ENCODE peak calls at places on chromosomes 16 and 17, in five cellular contexts. One of them, this sample, is unnamed. For H3K9me3, the result is how much of the 10 kb centered on the place peaks cover.

GRCh38 chr17:1470071-1470773 is 14.2 kb upstream of the CRK start:
- DNase-seq in heart left ventricle: no peak
- DNase-seq in HAP-1: no peak
- DNase-seq in Peyer's patch: no peak
- DNase-seq in H9: no peak
- DNase-seq in this sample: no peak

GRCh38 chr17:65787503-65787902 is 226.1 kb upstream of the AXIN2 start:
- DNase-seq in H9: no peak
- DNase-seq in heart left ventricle: no peak
- DNase-seq in HAP-1: no peak
- DNase-seq in Peyer's patch: no peak
- DNase-seq in this sample: no peak

GRCh38 chr17:35849469-35850348 is 19.0 kb downstream of the HEATR9 start:
- DNase-seq in HAP-1: peak
- DNase-seq in Peyer's patch: peak
- DNase-seq in H9: peak
- DNase-seq in heart left ventricle: peak
- DNase-seq in this sample: peak

GRCh38 chr16:11759997-11760396 is 17.3 kb upstream of the TXNDC11 start:
- DNase-seq in H9: no peak
- DNase-seq in heart left ventricle: no peak
- DNase-seq in Peyer's patch: no peak
- DNase-seq in HAP-1: no peak
- DNase-seq in this sample: no peak

GRCh38 chr16:48126801-48127644 is 28.8 kb downstream of the ABCC12 start:
- DNase-seq in HAP-1: no peak
- DNase-seq in Peyer's patch: no peak
- DNase-seq in heart left ventricle: no peak
- DNase-seq in H9: no peak
- DNase-seq in this sample: no peak

GRCh38 chr16:58028168-58028455 is 2.6 kb downstream of the MMP15 start:
- DNase-seq in heart left ventricle: no peak
- DNase-seq in H9: no peak
- DNase-seq in HAP-1: no peak
- DNase-seq in Peyer's patch: no peak
- DNase-seq in this sample: no peak

GRCh38 chr16:72996291-72997062 is 51.5 kb downstream of the ZFHX3 start:
- DNase-seq in heart left ventricle: no peak
- DNase-seq in H9: no peak
- DNase-seq in HAP-1: no peak
- DNase-seq in Peyer's patch: no peak
- DNase-seq in this sample: no peak

GRCh38 chr16:70703041-70703834 is 17.4 kb upstream of the MTSS2 start:
- DNase-seq in Peyer's patch: no peak
- DNase-seq in HAP-1: no peak
- DNase-seq in heart left ventricle: peak
- DNase-seq in H9: peak
- DNase-seq in this sample: no peak

GRCh38 chr16:525520-526180 is 1.9 kb upstream of the CAPN15 start:
- DNase-seq in HAP-1: no peak
- DNase-seq in H9: no peak
- DNase-seq in Peyer's patch: peak
- DNase-seq in heart left ventricle: no peak
- DNase-seq in this sample: no peak

GRCh38 chr17:72617557-72617956 is 474.9 kb downstream of the SLC39A11 start:
- DNase-seq in Peyer's patch: no peak
- DNase-seq in H9: no peak
- DNase-seq in heart left ventricle: no peak
- DNase-seq in HAP-1: no peak
- DNase-seq in this sample: no peak

GRCh38 chr17:38464251-38464722 is 36.0 kb downstream of the ARHGAP23 start:
- DNase-seq in heart left ventricle: peak
- DNase-seq in H9: no peak
- DNase-seq in HAP-1: no peak
- DNase-seq in Peyer's patch: no peak
- DNase-seq in this sample: no peak

GRCh38 chr17:6279659-6280058 is 155.3 kb downstream of the AIPL1 start:
- DNase-seq in HAP-1: no peak
- DNase-seq in heart left ventricle: no peak
- DNase-seq in H9: peak
- DNase-seq in Peyer's patch: peak
- DNase-seq in this sample: no peak

GRCh38 chr16:53495325-53495724 is 7.7 kb downstream of the AKTIP start:
- DNase-seq in heart left ventricle: no peak
- DNase-seq in H9: no peak
- DNase-seq in Peyer's patch: no peak
- DNase-seq in HAP-1: no peak
- DNase-seq in this sample: no peak

GRCh38 chr17:76578376-76578775 is 7.3 kb downstream of the ST6GALNAC2 start:
- DNase-seq in heart left ventricle: no peak
- DNase-seq in H9: no peak
- DNase-seq in Peyer's patch: no peak
- DNase-seq in HAP-1: no peak
- DNase-seq in this sample: no peak

GRCh38 chr17:55576237-55576998 is 65.2 kb upstream of the SMIM36 start:
- DNase-seq in heart left ventricle: no peak
- DNase-seq in HAP-1: no peak
- DNase-seq in H9: no peak
- DNase-seq in Peyer's patch: no peak
- DNase-seq in this sample: no peak

GRCh38 chr16:30984669-30985400 is at the start of gene HSD3B7:
- DNase-seq in HAP-1: peak
- DNase-seq in heart left ventricle: peak
- DNase-seq in Peyer's patch: peak
- DNase-seq in H9: peak
- DNase-seq in this sample: peak

GRCh38 chr16:82639666-82640336 is 13.0 kb downstream of the CDH13 start:
- DNase-seq in heart left ventricle: peak
- DNase-seq in H9: peak
- DNase-seq in HAP-1: peak
- DNase-seq in Peyer's patch: peak
- DNase-seq in this sample: peak

GRCh38 chr16:85926370-85926769 is 27.4 kb downstream of the IRF8 start:
- DNase-seq in H9: no peak
- DNase-seq in heart left ventricle: no peak
- DNase-seq in HAP-1: no peak
- DNase-seq in Peyer's patch: no peak
- DNase-seq in this sample: no peak

GRCh38 chr16:74309789-74310781 is 13.5 kb downstream of the PSMD7 start:
- DNase-seq in heart left ventricle: no peak
- DNase-seq in Peyer's patch: no peak
- DNase-seq in H9: no peak
- DNase-seq in HAP-1: peak
- DNase-seq in this sample: no peak

GRCh38 chr17:74362811-74363498 is 1.3 kb upstream of the BTBD17 start:
- DNase-seq in Peyer's patch: no peak
- DNase-seq in heart left ventricle: no peak
- DNase-seq in H9: no peak
- DNase-seq in HAP-1: no peak
- DNase-seq in this sample: no peak

DNA sequence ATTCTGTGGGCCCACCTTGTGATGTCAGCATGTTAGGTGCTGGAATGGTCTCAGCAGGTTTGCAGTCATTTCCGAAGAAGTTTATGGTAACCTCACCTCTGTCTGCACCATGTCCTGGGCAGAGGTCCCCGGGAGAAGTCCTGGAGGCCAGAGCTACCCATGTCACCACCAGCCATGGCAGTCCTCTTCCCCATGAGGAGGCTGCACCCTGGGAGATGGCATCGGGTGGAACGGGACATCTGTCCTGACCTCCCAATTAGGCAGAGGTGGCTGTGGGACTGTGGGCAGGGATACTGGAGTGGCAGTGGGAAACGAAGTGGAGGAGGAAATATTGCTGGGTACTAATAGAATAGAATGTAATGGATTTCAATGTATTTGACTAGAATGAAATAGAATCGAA is 511.8 kb upstream of the WSB1 start:
- DNase-seq in heart left ventricle: no peak
- DNase-seq in HAP-1: no peak
- DNase-seq in H9: no peak
- DNase-seq in Peyer's patch: no peak
- DNase-seq in this sample: no peak
- H3K9me3 ChIP-seq in heart left ventricle: under half
- H3K9me3 ChIP-seq in HAP-1: under half
- H3K9me3 ChIP-seq in H9: half or more
- H3K9me3 ChIP-seq in Peyer's patch: under half
- H3K9me3 ChIP-seq in this sample: under half

DNA sequence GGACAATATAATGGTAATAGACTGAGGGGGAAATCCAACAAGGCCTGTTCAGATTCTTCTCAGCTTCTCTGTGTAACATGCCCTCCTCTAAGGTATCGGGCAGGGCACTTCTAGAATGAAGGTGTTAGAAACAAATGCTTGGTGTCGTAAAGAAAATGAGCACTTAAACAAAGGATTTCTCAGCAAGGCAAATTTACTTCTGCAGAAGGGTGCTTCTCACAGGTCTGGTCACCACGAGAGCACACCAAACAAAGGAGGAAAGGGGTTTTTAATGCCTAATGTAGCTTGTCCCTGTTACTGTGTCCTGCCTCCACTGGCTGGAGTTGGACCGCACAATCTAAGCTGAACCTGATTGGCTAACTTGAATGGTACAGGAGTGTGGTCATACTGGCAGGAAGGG is 642.6 kb upstream of the CDH8 start:
- DNase-seq in heart left ventricle: no peak
- DNase-seq in Peyer's patch: no peak
- DNase-seq in HAP-1: no peak
- DNase-seq in H9: no peak
- DNase-seq in this sample: no peak
- H3K9me3 ChIP-seq in heart left ventricle: under half
- H3K9me3 ChIP-seq in Peyer's patch: under half
- H3K9me3 ChIP-seq in HAP-1: under half
- H3K9me3 ChIP-seq in H9: under half
- H3K9me3 ChIP-seq in this sample: under half

GRCh38 chr17:60491771-60492170 is 34.3 kb downstream of the APPBP2 start:
- DNase-seq in HAP-1: no peak
- DNase-seq in heart left ventricle: no peak
- DNase-seq in H9: no peak
- DNase-seq in Peyer's patch: no peak
- DNase-seq in this sample: no peak

GRCh38 chr17:60493847-60494321 is 32.2 kb downstream of the APPBP2 start:
- DNase-seq in HAP-1: no peak
- DNase-seq in Peyer's patch: no peak
- DNase-seq in H9: no peak
- DNase-seq in heart left ventricle: no peak
- DNase-seq in this sample: no peak

GRCh38 chr17:60496051-60496450 is 30.0 kb downstream of the APPBP2 start:
- DNase-seq in HAP-1: no peak
- DNase-seq in H9: no peak
- DNase-seq in heart left ventricle: no peak
- DNase-seq in Peyer's patch: no peak
- DNase-seq in this sample: no peak

GRCh38 chr17:60495260-60495659 is 30.8 kb downstream of the APPBP2 start:
- DNase-seq in HAP-1: no peak
- DNase-seq in Peyer's patch: no peak
- DNase-seq in heart left ventricle: no peak
- DNase-seq in H9: no peak
- DNase-seq in this sample: no peak
- H3K9me3 ChIP-seq in HAP-1: under half
- H3K9me3 ChIP-seq in Peyer's patch: under half
- H3K9me3 ChIP-seq in heart left ventricle: under half
- H3K9me3 ChIP-seq in H9: under half
- H3K9me3 ChIP-seq in this sample: under half

GRCh38 chr17:22300731-22301352 is 608.5 kb downstream of the KCNJ18 start:
- DNase-seq in H9: no peak
- DNase-seq in HAP-1: no peak
- DNase-seq in Peyer's patch: no peak
- DNase-seq in heart left ventricle: no peak
- DNase-seq in this sample: no peak

GRCh38 chr17:22303865-22304264 is 611.5 kb downstream of the KCNJ18 start:
- DNase-seq in Peyer's patch: no peak
- DNase-seq in heart left ventricle: no peak
- DNase-seq in H9: no peak
- DNase-seq in HAP-1: no peak
- DNase-seq in this sample: no peak

GRCh38 chr17:22301353-22301745 is 609.0 kb downstream of the KCNJ18 start:
- DNase-seq in H9: no peak
- DNase-seq in Peyer's patch: no peak
- DNase-seq in HAP-1: no peak
- DNase-seq in heart left ventricle: no peak
- DNase-seq in this sample: no peak

GRCh38 chr17:22304667-22305303 is 612.5 kb downstream of the KCNJ18 start:
- DNase-seq in H9: no peak
- DNase-seq in HAP-1: no peak
- DNase-seq in Peyer's patch: no peak
- DNase-seq in heart left ventricle: no peak
- DNase-seq in this sample: no peak

GRCh38 chr17:22303096-22303495 is 610.8 kb downstream of the KCNJ18 start:
- DNase-seq in H9: no peak
- DNase-seq in Peyer's patch: no peak
- DNase-seq in heart left ventricle: no peak
- DNase-seq in HAP-1: no peak
- DNase-seq in this sample: no peak
- H3K9me3 ChIP-seq in H9: half or more
- H3K9me3 ChIP-seq in Peyer's patch: under half
- H3K9me3 ChIP-seq in heart left ventricle: under half
- H3K9me3 ChIP-seq in HAP-1: under half
- H3K9me3 ChIP-seq in this sample: under half

GRCh38 chr16:3220839-3221238 is 14.1 kb downstream of the ZNF200 start:
- DNase-seq in H9: no peak
- DNase-seq in HAP-1: no peak
- DNase-seq in Peyer's patch: peak
- DNase-seq in heart left ventricle: no peak
- DNase-seq in this sample: no peak
- H3K9me3 ChIP-seq in H9: under half
- H3K9me3 ChIP-seq in HAP-1: under half
- H3K9me3 ChIP-seq in Peyer's patch: under half
- H3K9me3 ChIP-seq in heart left ventricle: half or more
- H3K9me3 ChIP-seq in this sample: under half

DNA sequence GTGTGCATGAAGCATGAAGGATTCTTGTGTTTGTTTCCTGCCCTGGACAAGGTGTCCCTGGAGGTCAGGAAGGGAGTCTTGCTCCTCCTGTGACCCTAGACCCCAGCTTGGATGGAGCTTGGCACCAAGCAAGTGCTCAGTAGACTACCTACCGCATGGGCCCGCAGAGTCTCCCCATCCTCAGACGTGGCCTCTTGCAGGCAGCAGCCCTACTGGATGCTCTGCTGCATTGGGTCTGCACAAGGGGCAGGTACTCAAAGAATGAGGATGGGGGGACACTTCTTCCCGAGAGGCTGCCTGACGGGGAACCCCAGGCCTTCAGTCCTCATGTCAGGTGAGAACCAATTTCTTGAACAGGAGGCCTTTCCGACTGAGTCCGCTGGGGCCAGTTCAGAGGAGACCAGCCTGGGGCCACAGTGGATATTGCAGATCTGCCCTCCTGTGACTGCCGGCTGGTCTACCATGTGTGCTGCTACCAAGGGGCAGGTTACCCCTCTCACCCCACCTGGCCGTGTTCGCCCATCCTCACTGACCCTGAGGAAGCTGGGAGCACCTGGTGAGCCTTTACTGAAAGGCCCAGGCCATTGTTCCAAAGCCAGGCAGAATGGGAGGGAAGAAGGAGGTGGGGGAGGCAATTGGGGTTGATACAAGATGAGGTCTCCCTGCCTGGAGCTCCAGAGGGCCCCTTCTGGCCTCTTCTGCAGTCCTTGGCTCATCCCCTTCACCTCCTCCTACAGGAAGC is 206.3 kb downstream of the RAB11FIP4 start:
- DNase-seq in H9: no peak
- DNase-seq in Peyer's patch: no peak
- DNase-seq in heart left ventricle: no peak
- DNase-seq in HAP-1: no peak
- DNase-seq in this sample: no peak
- H3K9me3 ChIP-seq in H9: under half
- H3K9me3 ChIP-seq in Peyer's patch: under half
- H3K9me3 ChIP-seq in heart left ventricle: under half
- H3K9me3 ChIP-seq in HAP-1: under half
- H3K9me3 ChIP-seq in this sample: under half

This sample was measured in T-helper 17 cell.